ENCODE peak calls at places on chromosomes 3 and 15, in seven cellular contexts. N is stimulated activated naive B cell treated with anti-CD40 and anti-IgM and Interleukin-4, amounts not matched to agents 10 μg/mL and 1 μg/mL and 100 μg/mL, for 72 hours; X is Ammon's horn; R is EH; F is tibial artery; I is HL-60; L is nephron progenitor cell. K is an unnamed sample.

GRCh38 chr15:54289590-54290136 is 311.4 kb downstream of the UNC13C start:
- DNase-seq in N (no peak), X (no peak), R (no peak), F (no peak), I (no peak), L (no peak), K (no peak)

GRCh38 chr3:97971679-97972567 is at the start of gene RIOX2:
- DNase-seq in N (peak; percentile 74), X (peak; percentile 81), R (peak; percentile 74), F (peak; percentile 80), I (peak; percentile 41), L (peak; percentile 74), K (peak; percentile 87)

GRCh38 chr3:111667621-111668239 is 72.6 kb upstream of the ZBED2 start:
- DNase-seq in N (peak; percentile 66), X (peak; percentile 76), R (peak; percentile 69), F (peak; percentile 65), I (peak; percentile 93), L (no peak), K (peak; percentile 27)

GRCh38 chr3:51371943-51372557 is 13.0 kb upstream of the MANF start:
- DNase-seq in N (peak; percentile 28), X (peak; percentile 69), R (peak; percentile 74), F (peak; percentile 64), I (no peak), L (peak; percentile 64), K (peak; percentile 88)

GRCh38 chr3:49803464-49804140 is 541 bp downstream of the INKA1 start:
- DNase-seq in N (peak; percentile 44), X (peak; percentile 57), R (no peak), F (no peak), I (peak; percentile 59), L (peak; percentile 71), K (peak; percentile 90)

GRCh38 chr3:177468331-177468730 is 271.0 kb upstream of the TBL1XR1 start:
- DNase-seq in N (no peak), X (no peak), R (peak; percentile 98), F (no peak), I (no peak), L (no peak), K (no peak)

GRCh38 chr3:49674491-49674983 is 386 bp downstream of the APEH start:
- DNase-seq in N (no peak), X (no peak), R (no peak), F (no peak), I (no peak), L (no peak), K (no peak)

GRCh38 chr3:76756578-76756977 is 283.3 kb upstream of the ROBO2 start:
- DNase-seq in N (no peak), X (no peak), R (no peak), F (no peak), I (no peak), L (no peak), K (peak; percentile 29)

K was measured in left kidney.